ENCODE peak calls at places on chromosomes 4 and X, in four cellular contexts. R is DND-41, Y is HL-60, M is upper lobe of right lung. G is an unnamed sample.
A peak's percentile ranks its signal among the peaks of the same experiment; 100 is the strongest.

GRCh38 chr4:73871911-73872310 is 2.7 kb downstream of the CXCL1 start:
- DNase-seq in R (no peak), M (no peak), Y (no peak), G (no peak)

GRCh38 chrX:146863566-146863965 is 49.0 kb upstream of the CXorf51A start:
- DNase-seq in M (no peak), R (peak; percentile 12), Y (no peak), G (peak; percentile 11)

GRCh38 chr4:128525387-128525786 is 237.8 kb upstream of the PGRMC2 start:
- DNase-seq in R (no peak), Y (no peak), M (no peak), G (no peak)

GRCh38 chr4:183422962-183423653 is 21.3 kb upstream of the CDKN2AIP start:
- DNase-seq in Y (no peak), R (no peak), M (no peak), G (no peak)

GRCh38 chrX:155313766-155314165 is 20.6 kb downstream of the CLIC2 start:
- DNase-seq in Y (no peak), M (no peak), R (no peak), G (no peak)

GRCh38 chr4:22190855-22191254 is 242.3 kb upstream of the KCNIP4 start:
- DNase-seq in M (no peak), R (no peak), Y (no peak), G (no peak)

GRCh38 chr4:145340071-145340695 is 141.5 kb upstream of the SMAD1 start:
- DNase-seq in M (no peak), Y (no peak), R (no peak), G (no peak)

GRCh38 chr4:182085051-182085480 is 158.1 kb upstream of the TENM3 start:
- DNase-seq in R (no peak), Y (no peak), M (no peak), G (no peak)

GRCh38 chr4:151674804-151675290 is 86.0 kb downstream of the GATB start:
- DNase-seq in Y (no peak), M (peak; percentile 78), R (no peak), G (no peak)

GRCh38 chr4:155667538-155668511 is 1.2 kb downstream of the GUCY1A1 start:
- DNase-seq in Y (no peak), M (peak; percentile 80), R (peak; percentile 78), G (peak; percentile 73)

GRCh38 chr4:89305712-89306437 is 1.7 kb downstream of the GPRIN3 start:
- DNase-seq in R (no peak), M (no peak), Y (no peak), G (no peak)

GRCh38 chrX:13223868-13224555 is 95.8 kb downstream of the ATXN3L start:
- DNase-seq in M (no peak), R (no peak), Y (no peak), G (no peak)

GRCh38 chr4:163063891-163064290 is 102.8 kb downstream of the NAF1 start:
- DNase-seq in Y (no peak), M (no peak), R (no peak), G (no peak)

GRCh38 chr4:174260099-174260498 is 23.4 kb downstream of the FBXO8 start:
- DNase-seq in Y (no peak), M (no peak), R (no peak), G (no peak)

GRCh38 chr4:99447079-99447478 is 11.9 kb upstream of the ADH7 start:
- DNase-seq in Y (no peak), M (no peak), R (peak; percentile 6), G (peak; percentile 5)

DNA sequence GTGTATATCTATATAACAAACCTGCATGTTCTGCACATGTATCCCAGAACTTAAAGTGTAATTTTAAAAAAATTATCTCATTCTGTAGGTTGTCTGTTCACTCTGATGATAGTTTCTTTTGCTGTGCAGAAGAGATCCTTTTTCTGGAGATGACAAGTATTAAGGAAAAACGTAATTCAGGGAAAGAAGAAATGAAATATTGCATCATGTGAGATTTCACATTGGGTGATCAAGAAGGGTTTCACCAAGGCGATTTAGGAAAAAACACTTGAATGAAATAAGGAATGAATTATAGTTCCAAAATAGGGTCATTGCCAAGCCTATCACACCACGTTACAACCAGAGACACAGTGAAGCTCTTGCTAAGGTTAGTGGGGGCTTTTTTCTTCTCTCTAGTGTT is 227.9 kb downstream of the HNRNPD start:
- DNase-seq in Y (no peak), M (no peak), R (no peak), G (no peak)
- H3K4me3 ChIP-seq in Y (no peak overlapping the region), M (no peak overlapping the region), R (no peak overlapping the region), G (no peak overlapping the region)

GRCh38 chr4:113617195-113617594 is 144.3 kb downstream of the CAMK2D start:
- DNase-seq in R (no peak), M (no peak), Y (no peak), G (no peak)
- H3K4me3 ChIP-seq in R (no peak overlapping the region), M (no peak overlapping the region), Y (no peak overlapping the region), G (no peak overlapping the region)

GRCh38 chrX:20969565-20969964 is 404.7 kb upstream of the CNKSR2 start:
- DNase-seq in Y (no peak), M (no peak), R (no peak), G (no peak)
- H3K4me3 ChIP-seq in Y (no peak overlapping the region), M (no peak overlapping the region), R (no peak overlapping the region), G (no peak overlapping the region)

DNA sequence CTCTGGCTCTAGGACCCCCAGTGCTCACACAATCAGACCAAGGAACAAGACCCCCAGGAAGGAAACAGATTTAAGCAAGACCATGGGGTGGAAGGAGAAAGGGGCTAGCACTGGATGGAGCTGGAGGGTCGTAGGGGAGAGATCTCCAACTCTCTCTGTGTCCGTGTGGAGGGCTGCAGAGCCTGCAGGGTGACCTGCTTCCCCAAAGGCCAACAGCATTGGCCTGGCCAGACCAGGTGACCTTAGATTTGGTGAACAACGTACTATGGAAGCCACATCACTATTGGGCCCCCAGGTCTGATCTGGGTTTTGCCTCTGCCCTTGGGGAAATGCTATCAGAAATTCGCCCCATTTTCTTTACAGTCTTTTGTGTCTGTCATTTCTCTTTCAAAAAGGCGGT is 26.0 kb downstream of the NLGN3 start:
- DNase-seq in R (no peak), Y (no peak), M (no peak), G (no peak)
- H3K4me3 ChIP-seq in R (no peak overlapping the region), Y (no peak overlapping the region), M (no peak overlapping the region), G (no peak overlapping the region)

GRCh38 chr4:84482564-84483563 is 16.2 kb downstream of the NKX6-1 start:
- DNase-seq in R (no peak), M (peak; percentile 75), Y (peak; percentile 10), G (no peak)
- H3K4me3 ChIP-seq in R (no peak overlapping the region), M (peak overlapping the region; percentile 25), Y (no peak overlapping the region), G (no peak overlapping the region)

DNA sequence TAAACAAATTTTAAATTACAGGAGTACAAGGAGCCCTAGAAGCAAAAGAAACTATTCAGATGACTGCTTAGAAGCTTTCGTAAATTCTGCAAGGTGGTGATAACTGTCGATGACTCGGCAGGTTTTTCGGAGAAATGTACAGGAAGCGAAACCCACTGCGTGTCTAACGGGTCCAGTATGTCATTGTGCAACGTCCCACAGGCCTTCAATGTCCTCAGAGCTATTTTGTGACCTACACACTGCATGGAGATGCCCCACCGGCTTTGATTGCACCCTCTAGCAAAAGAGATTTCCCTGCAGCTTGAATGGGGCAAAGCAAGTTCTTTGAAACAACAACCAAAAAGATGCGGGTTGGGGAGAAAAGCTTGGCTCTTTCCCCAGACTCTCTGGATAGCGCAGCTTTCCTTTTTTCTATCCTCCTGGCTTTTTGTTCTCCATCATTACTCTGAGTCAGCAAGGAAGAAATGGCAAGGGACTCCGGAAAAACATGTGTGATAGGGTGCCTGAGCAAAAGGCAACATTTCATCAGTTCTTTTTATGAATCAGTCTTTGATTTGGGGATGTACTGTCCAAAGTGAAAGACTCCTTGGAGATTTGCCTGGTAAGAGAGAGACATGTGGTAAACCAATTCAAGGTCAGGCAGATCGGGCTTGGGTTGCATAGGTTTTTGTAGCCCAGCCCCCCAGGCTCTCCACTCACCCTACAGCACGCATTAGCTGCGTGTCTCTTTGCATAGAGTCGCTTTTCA is 112.0 kb upstream of the TBL1X start:
- DNase-seq in Y (peak; percentile 88), M (no peak), R (peak; percentile 71), G (no peak)
- H3K4me3 ChIP-seq in Y (no peak overlapping the region), M (no peak overlapping the region), R (no peak overlapping the region), G (no peak overlapping the region)

DNA sequence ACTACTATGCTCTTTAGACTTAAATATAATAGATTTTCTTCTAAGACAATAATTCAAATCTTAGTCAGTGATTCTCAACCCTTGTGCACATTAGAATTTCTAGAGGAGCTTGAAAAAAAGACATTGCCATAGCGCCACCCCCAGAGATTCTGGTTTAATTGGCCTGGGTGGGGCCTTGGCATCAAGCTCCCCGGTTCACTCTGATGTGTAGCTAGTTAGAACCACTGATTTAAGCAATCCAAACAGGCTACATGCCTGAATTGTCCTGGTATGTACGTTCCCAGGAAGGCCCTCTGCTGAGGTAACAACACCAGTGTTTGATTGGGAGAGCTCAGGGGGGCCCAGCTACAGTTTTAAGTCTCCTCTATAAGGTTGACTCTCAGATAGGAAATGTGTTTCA is 1.4 kb upstream of the ATP10D start:
- DNase-seq in Y (no peak), R (no peak), M (no peak), G (no peak)
- H3K4me3 ChIP-seq in Y (no peak overlapping the region), R (no peak overlapping the region), M (no peak overlapping the region), G (no peak overlapping the region)

GRCh38 chr4:1191621-1192020 is 19.2 kb upstream of the SPON2 start:
- DNase-seq in R (peak; percentile 3), M (peak; percentile 58), Y (no peak), G (no peak)

GRCh38 chr4:1193206-1194027 is 21.0 kb upstream of the SPON2 start:
- DNase-seq in Y (no peak), M (peak; percentile 50), R (peak; percentile 3), G (no peak)

GRCh38 chr4:1192091-1192492 is 19.7 kb upstream of the SPON2 start:
- DNase-seq in Y (no peak), R (no peak), M (peak; percentile 78), G (no peak)

GRCh38 chr4:1194028-1194900 is 21.9 kb upstream of the SPON2 start:
- DNase-seq in M (peak; percentile 70), R (peak; percentile 5), Y (no peak), G (no peak)

GRCh38 chr4:1192493-1193205 is 20.3 kb upstream of the SPON2 start:
- DNase-seq in M (peak; percentile 60), R (peak; percentile 3), Y (no peak), G (no peak)
- H3K4me3 ChIP-seq in M (no peak overlapping the region), R (no peak overlapping the region), Y (no peak overlapping the region), G (no peak overlapping the region)

GRCh38 chr4:110629214-110629754 is 6.4 kb upstream of the PITX2 start:
- DNase-seq in R (no peak), M (no peak), Y (no peak), G (no peak)
- H3K4me3 ChIP-seq in R (no peak overlapping the region), M (no peak overlapping the region), Y (no peak overlapping the region), G (no peak overlapping the region)